ENCODE peak calls at places on chromosomes 6 and 20, in four cellular contexts. E, I, W and C are unnamed samples.

GRCh38 chr6:109867970-109868358 is 110.1 kb upstream of the GPR6 start:
- DNase-seq in E (no peak), I (no peak), W (no peak), C (no peak)

GRCh38 chr6:32181890-32182529 is 2.0 kb downstream of the AGER start:
- DNase-seq in E (no peak), I (no peak), W (no peak), C (no peak)

GRCh38 chr6:104940881-104941693 is 15.8 kb upstream of the LIN28B start:
- DNase-seq in E (peak), I (no peak), W (no peak), C (no peak)

GRCh38 chr20:47708140-47708807 is 77.0 kb downstream of the SULF2 start:
- DNase-seq in E (no peak), I (no peak), W (no peak), C (no peak)

GRCh38 chr6:36545767-36546663 is 1.3 kb downstream of the STK38 start:
- DNase-seq in E (no peak), I (no peak), W (no peak), C (no peak)

GRCh38 chr20:46648903-46649649 is 2.2 kb downstream of the SLC13A3 start:
- DNase-seq in E (no peak), I (no peak), W (no peak), C (no peak)

GRCh38 chr6:124963416-124964083 is 1.3 kb downstream of the RNF217 start:
- DNase-seq in E (no peak), I (no peak), W (peak), C (no peak)

GRCh38 chr6:143234686-143235085 is 174.0 kb downstream of the AIG1 start:
- DNase-seq in E (no peak), I (no peak), W (no peak), C (no peak)

GRCh38 chr6:34243131-34243771 is 5.6 kb downstream of the SMIM29 start:
- DNase-seq in E (no peak), I (no peak), W (no peak), C (no peak)

GRCh38 chr6:115078555-115078954 is 735.7 kb upstream of the HS3ST5 start:
- DNase-seq in E (no peak), I (no peak), W (no peak), C (no peak)

GRCh38 chr20:61934716-61935530 is 130.8 kb downstream of the TAF4 start:
- DNase-seq in E (no peak), I (no peak), W (no peak), C (no peak)

GRCh38 chr6:135322427-135323201 is 141.5 kb downstream of the MYB start:
- DNase-seq in E (no peak), I (no peak), W (no peak), C (no peak)

GRCh38 chr6:126696921-126697693 is 357.2 kb downstream of the CENPW start:
- DNase-seq in E (no peak), I (no peak), W (no peak), C (no peak)

GRCh38 chr6:91708534-91708933 is 1121.7 kb upstream of the MAP3K7 start:
- DNase-seq in E (no peak), I (no peak), W (no peak), C (no peak)

GRCh38 chr6:158389188-158389919 is 77.1 kb downstream of the TULP4 start:
- DNase-seq in E (no peak), I (no peak), W (no peak), C (peak)

GRCh38 chr20:45419188-45420091 is 3.5 kb downstream of the PIGT start:
- DNase-seq in E (no peak), I (no peak), W (no peak), C (no peak)

GRCh38 chr20:30168025-30168799 is 1089.3 kb upstream of the DEFB115 start:
- DNase-seq in E (peak), I (no peak), W (no peak), C (no peak)

GRCh38 chr20:18815194-18815942 is 1.8 kb downstream of the SCP2D1 start:
- DNase-seq in E (no peak), I (no peak), W (no peak), C (no peak)

GRCh38 chr6:47144306-47144705 is 102.2 kb upstream of the ADGRF1 start:
- DNase-seq in E (no peak), I (no peak), W (no peak), C (no peak)

GRCh38 chr6:140379919-140380318 is 1005.5 kb upstream of the CITED2 start:
- DNase-seq in E (no peak), I (no peak), W (no peak), C (no peak)

GRCh38 chr6:151822252-151823111 is 15.0 kb downstream of the ESR1 start:
- DNase-seq in E (no peak), I (no peak), W (no peak), C (no peak)

GRCh38 chr6:17574871-17575560 is 25.1 kb upstream of the FAM8A1 start:
- DNase-seq in E (no peak), I (no peak), W (no peak), C (no peak)